ENCODE peak calls at places on chromosome 16, in nine cellular contexts. F is sigmoid colon, A is AG04450, N is right lobe of liver, O is cardiac muscle cell, G is mammary epithelial cell, Z is A549, I is tibial artery, K is fibroblast of the aortic adventitia. D is an unnamed sample.

GRCh38 chr16:49801290-49801689 is 54.6 kb downstream of the ZNF423 start:
- DNase-seq in F (no peak), A (no peak), N (no peak), O (no peak), G (no peak), Z (no peak), I (no peak), K (no peak), D (no peak)

GRCh38 chr16:75628351-75628750 is 5.3 kb upstream of the ADAT1 start:
- DNase-seq in F (no peak), A (no peak), N (no peak), O (no peak), G (no peak), Z (no peak), I (no peak), K (no peak), D (no peak)

GRCh38 chr16:19001788-19002187 is 18.1 kb downstream of the TMC7 start:
- DNase-seq in F (no peak), A (no peak), N (no peak), O (peak), G (peak), Z (peak), I (peak), K (peak), D (peak)

GRCh38 chr16:24151482-24151939 is 104.6 kb upstream of the CACNG3 start:
- DNase-seq in F (no peak), A (no peak), N (no peak), O (no peak), G (no peak), Z (no peak), I (no peak), K (no peak), D (no peak)

GRCh38 chr16:56780646-56781045 is 50.7 kb downstream of the NUP93 start:
- DNase-seq in F (no peak), A (no peak), N (no peak), O (no peak), G (no peak), Z (no peak), I (no peak), K (no peak), D (no peak)

GRCh38 chr16:48816393-48816792 is 206.4 kb upstream of the N4BP1 start:
- DNase-seq in F (no peak), A (no peak), N (no peak), O (no peak), G (no peak), Z (no peak), I (no peak), K (no peak), D (no peak)

GRCh38 chr16:11801481-11802021 is 4.5 kb upstream of the ZC3H7A start:
- DNase-seq in F (no peak), A (no peak), N (no peak), O (no peak), G (peak), Z (peak), I (peak), K (no peak), D (no peak)

GRCh38 chr16:23826528-23827244 is 9.1 kb upstream of the PRKCB start:
- DNase-seq in F (no peak), A (no peak), N (no peak), O (no peak), G (no peak), Z (peak), I (no peak), K (no peak), D (no peak)

GRCh38 chr16:2971985-2972784 is 3.0 kb downstream of the PAQR4 start:
- DNase-seq in F (no peak), A (no peak), N (no peak), O (no peak), G (no peak), Z (no peak), I (no peak), K (no peak), D (no peak)

GRCh38 chr16:58474296-58474695 is 25.6 kb upstream of the NDRG4 start:
- DNase-seq in F (no peak), A (no peak), N (no peak), O (no peak), G (no peak), Z (no peak), I (no peak), K (no peak), D (no peak)

GRCh38 chr16:57534881-57535658 is 1.3 kb downstream of the CCDC102A start:
- DNase-seq in F (peak), A (no peak), N (peak), O (no peak), G (no peak), Z (no peak), I (peak), K (no peak), D (no peak)

GRCh38 chr16:69397821-69398521 is 12.2 kb upstream of the TERF2 start:
- DNase-seq in F (no peak), A (no peak), N (no peak), O (peak), G (peak), Z (peak), I (no peak), K (peak), D (peak)

GRCh38 chr16:56408379-56409098 is 16.8 kb downstream of the AMFR start:
- DNase-seq in F (no peak), A (no peak), N (no peak), O (no peak), G (no peak), Z (peak), I (no peak), K (no peak), D (no peak)

GRCh38 chr16:30551781-30552180 is 6.4 kb downstream of the ZNF764 start:
- DNase-seq in F (no peak), A (no peak), N (no peak), O (no peak), G (no peak), Z (no peak), I (no peak), K (no peak), D (no peak)

GRCh38 chr16:19601083-19601976 is 45.8 kb downstream of the VPS35L start:
- DNase-seq in F (no peak), A (no peak), N (no peak), O (peak), G (no peak), Z (peak), I (no peak), K (peak), D (peak)

GRCh38 chr16:65032397-65032796 is 89.5 kb downstream of the CDH11 start:
- DNase-seq in F (no peak), A (no peak), N (no peak), O (no peak), G (no peak), Z (no peak), I (no peak), K (peak), D (peak)

GRCh38 chr16:66159987-66160386 is 206.5 kb upstream of the CDH5 start:
- DNase-seq in F (no peak), A (no peak), N (no peak), O (no peak), G (no peak), Z (no peak), I (peak), K (peak), D (peak)

GRCh38 chr16:62225675-62226074 is 189.4 kb upstream of the CDH8 start:
- DNase-seq in F (no peak), A (no peak), N (peak), O (peak), G (peak), Z (peak), I (no peak), K (no peak), D (peak)

GRCh38 chr16:61797960-61798359 is 238.3 kb downstream of the CDH8 start:
- DNase-seq in F (no peak), A (no peak), N (no peak), O (no peak), G (no peak), Z (no peak), I (no peak), K (no peak), D (peak)

GRCh38 chr16:66566051-66566901 is at the start of gene CMTM1:
- DNase-seq in F (no peak), A (no peak), N (no peak), O (no peak), G (no peak), Z (no peak), I (no peak), K (no peak), D (no peak)

GRCh38 chr16:51431517-51432241 is 280.6 kb upstream of the SALL1 start:
- DNase-seq in F (no peak), A (peak), N (no peak), O (peak), G (peak), Z (peak), I (no peak), K (peak), D (peak)

GRCh38 chr16:89089142-89089541 is 4.5 kb upstream of the ACSF3 start:
- DNase-seq in F (no peak), A (no peak), N (no peak), O (no peak), G (no peak), Z (no peak), I (no peak), K (no peak), D (no peak)

GRCh38 chr16:28538733-28539596 is at the start of gene NUPR1:
- DNase-seq in F (peak), A (peak), N (peak), O (peak), G (peak), Z (peak), I (peak), K (peak), D (peak)

GRCh38 chr16:52581530-52581929 is 34.6 kb upstream of the TOX3 start:
- DNase-seq in F (no peak), A (no peak), N (no peak), O (no peak), G (no peak), Z (peak), I (no peak), K (no peak), D (no peak)

GRCh38 chr16:81280393-81280792 is 34.4 kb upstream of the GAN start:
- DNase-seq in F (no peak), A (no peak), N (no peak), O (peak), G (no peak), Z (no peak), I (no peak), K (peak), D (peak)

GRCh38 chr16:57955572-57955971 is 15.4 kb downstream of the CNGB1 start:
- DNase-seq in F (no peak), A (no peak), N (peak), O (no peak), G (peak), Z (no peak), I (no peak), K (no peak), D (no peak)

GRCh38 chr16:57380671-57381462 is 8.6 kb downstream of the CX3CL1 start:
- DNase-seq in F (no peak), A (no peak), N (no peak), O (peak), G (no peak), Z (peak), I (no peak), K (no peak), D (peak)

GRCh38 chr16:51881731-51882130 is 665.2 kb downstream of the TOX3 start:
- DNase-seq in F (no peak), A (no peak), N (no peak), O (peak), G (no peak), Z (no peak), I (no peak), K (peak), D (peak)

GRCh38 chr16:67931712-67932461 is at the start of gene CTRL:
- DNase-seq in F (no peak), A (no peak), N (no peak), O (no peak), G (no peak), Z (no peak), I (no peak), K (no peak), D (no peak)
- TF ChIP-seq CTCF in F (no peak), A (peak), N (no peak), O (no peak), G (no peak), Z (no peak), I (no peak), K (peak), D (peak)

GRCh38 chr16:15647615-15648014 is 2.4 kb upstream of the NDE1 start:
- DNase-seq in F (no peak), A (no peak), N (no peak), O (no peak), G (no peak), Z (no peak), I (no peak), K (no peak), D (no peak)
- H3K4me3 ChIP-seq in F (no peak), A (no peak), N (no peak), O (no peak), G (no peak), Z (no peak), I (no peak), K (no peak), D (no peak)

GRCh38 chr16:9761870-9762269 is 420.4 kb downstream of the GRIN2A start:
- DNase-seq in F (no peak), A (no peak), N (no peak), O (no peak), G (no peak), Z (no peak), I (no peak), K (no peak), D (no peak)
- TF ChIP-seq CTCF in F (no peak), A (no peak), N (no peak), O (no peak), G (no peak), Z (no peak), I (no peak), K (no peak), D (no peak)

GRCh38 chr16:70610273-70611223 is 35.8 kb upstream of the IL34 start:
- DNase-seq in F (no peak), A (no peak), N (no peak), O (peak), G (no peak), Z (no peak), I (no peak), K (no peak), D (no peak)
- H3K4me3 ChIP-seq in F (no peak), A (no peak), N (no peak), O (no peak), G (no peak), Z (no peak), I (no peak), K (no peak), D (no peak)